ENCODE peak calls at places on chromosomes 1 and 21, in ten cellular contexts. P is tibial artery; A is T-helper 9 cell; B is AG10803; H is CD4-positive, CD25-positive, alpha-beta regulatory T cell; L is LoVo; R is activated T-cell treated with anti-CD3 and anti-CD28 coated beads, Interleukin-2, amount 50 U/mL, for 4 hours; D is PC-9; W is smooth muscle cell of the brain vasculature; K is LHCN-M2. O is an unnamed sample.
A peak's percentile ranks its signal among the peaks of the same experiment; 100 is the strongest.

GRCh38 chr1:25095635-25096200 is 136.6 kb downstream of the SYF2 start:
- DNase-seq in P (no peak), A (no peak), B (no peak), H (no peak), L (no peak), R (no peak), D (no peak), W (no peak), K (no peak), O (no peak)

GRCh38 chr21:30981403-30981802 is 56.9 kb downstream of the KRTAP19-8 start:
- DNase-seq in P (no peak), A (no peak), B (no peak), H (no peak), L (no peak), R (no peak), D (no peak), W (no peak), K (no peak), O (no peak)

GRCh38 chr1:232459087-232459486 is 170.8 kb downstream of the SIPA1L2 start:
- DNase-seq in P (no peak), A (no peak), B (no peak), H (no peak), L (no peak), R (no peak), D (no peak), W (no peak), K (no peak), O (no peak)

GRCh38 chr1:37479255-37480124 is 5.1 kb downstream of the ZC3H12A start:
- DNase-seq in P (peak; percentile 94), A (peak; percentile 83), B (peak; percentile 91), H (peak; percentile 77), L (peak; percentile 87), R (peak; percentile 94), D (peak; percentile 98), W (no peak), K (peak; percentile 89), O (no peak)

GRCh38 chr1:91876751-91877573 is 9.0 kb downstream of the TGFBR3 start:
- DNase-seq in P (no peak), A (no peak), B (peak; percentile 53), H (no peak), L (no peak), R (no peak), D (no peak), W (no peak), K (no peak), O (no peak)

GRCh38 chr1:19934336-19934735 is 10.9 kb upstream of the PLA2G2E start:
- DNase-seq in P (no peak), A (no peak), B (no peak), H (no peak), L (no peak), R (no peak), D (no peak), W (no peak), K (no peak), O (no peak)

GRCh38 chr1:159229486-159229885 is 24.8 kb downstream of the ACKR1 start:
- DNase-seq in P (no peak), A (no peak), B (peak; percentile 15), H (no peak), L (no peak), R (no peak), D (no peak), W (no peak), K (peak; percentile 75), O (no peak)

GRCh38 chr1:1778827-1779675 is 781 bp upstream of the NADK start:
- DNase-seq in P (peak; percentile 75), A (peak; percentile 77), B (no peak), H (peak; percentile 84), L (peak; percentile 76), R (peak; percentile 73), D (peak; percentile 87), W (no peak), K (no peak), O (peak; percentile 72)

GRCh38 chr1:5993553-5994510 is 1.6 kb upstream of the NPHP4 start:
- DNase-seq in P (no peak), A (no peak), B (no peak), H (no peak), L (no peak), R (no peak), D (no peak), W (no peak), K (no peak), O (no peak)

O was measured in NCI-H345.